ENCODE peak calls at places on chromosome 17, in ten cellular contexts. One of them, this sample, is unnamed.
A peak's percentile ranks its signal among the peaks of the same experiment; 100 is the strongest.

GRCh38 chr17:46874906-46875305 is 23.5 kb downstream of the WNT9B start:
- DNase-seq in fibroblast of lung: no peak
- DNase-seq in heart left ventricle: no peak
- DNase-seq in A673: no peak
- DNase-seq in uterus: no peak
- DNase-seq in cardiac muscle cell: no peak
- DNase-seq in T-helper 17 cell: no peak
- DNase-seq in trophoblast cell: no peak
- DNase-seq in colonic mucosa: no peak
- DNase-seq in osteoblast: peak; percentile 32
- DNase-seq in this sample: no peak

GRCh38 chr17:37142294-37142944 is 193.7 kb downstream of the AATF start:
- DNase-seq in fibroblast of lung: no peak
- DNase-seq in heart left ventricle: no peak
- DNase-seq in A673: peak; percentile 4
- DNase-seq in uterus: no peak
- DNase-seq in cardiac muscle cell: no peak
- DNase-seq in T-helper 17 cell: no peak
- DNase-seq in trophoblast cell: no peak
- DNase-seq in colonic mucosa: no peak
- DNase-seq in osteoblast: no peak
- DNase-seq in this sample: peak; percentile 38

GRCh38 chr17:42964161-42964932 is at the start of gene AARSD1:
- DNase-seq in fibroblast of lung: peak; percentile 96
- DNase-seq in heart left ventricle: peak; percentile 92
- DNase-seq in A673: peak; percentile 88
- DNase-seq in uterus: peak; percentile 88
- DNase-seq in cardiac muscle cell: peak; percentile 95
- DNase-seq in T-helper 17 cell: peak; percentile 75
- DNase-seq in trophoblast cell: peak; percentile 99
- DNase-seq in colonic mucosa: peak; percentile 96
- DNase-seq in osteoblast: peak; percentile 93
- DNase-seq in this sample: peak; percentile 91

GRCh38 chr17:68379692-68380677 is 77.3 kb downstream of the WIPI1 start:
- DNase-seq in fibroblast of lung: no peak
- DNase-seq in heart left ventricle: no peak
- DNase-seq in A673: no peak
- DNase-seq in uterus: no peak
- DNase-seq in cardiac muscle cell: no peak
- DNase-seq in T-helper 17 cell: no peak
- DNase-seq in trophoblast cell: no peak
- DNase-seq in colonic mucosa: no peak
- DNase-seq in osteoblast: no peak
- DNase-seq in this sample: no peak

GRCh38 chr17:43753488-43754129 is 5.0 kb downstream of the SOST start:
- DNase-seq in fibroblast of lung: peak; percentile 49
- DNase-seq in heart left ventricle: no peak
- DNase-seq in A673: no peak
- DNase-seq in uterus: no peak
- DNase-seq in cardiac muscle cell: no peak
- DNase-seq in T-helper 17 cell: no peak
- DNase-seq in trophoblast cell: no peak
- DNase-seq in colonic mucosa: no peak
- DNase-seq in osteoblast: no peak
- DNase-seq in this sample: no peak

GRCh38 chr17:44137891-44138709 is 3.6 kb upstream of the HROB start:
- DNase-seq in fibroblast of lung: peak; percentile 99
- DNase-seq in heart left ventricle: peak; percentile 90
- DNase-seq in A673: peak; percentile 95
- DNase-seq in uterus: peak; percentile 94
- DNase-seq in cardiac muscle cell: peak; percentile 51
- DNase-seq in T-helper 17 cell: no peak
- DNase-seq in trophoblast cell: peak; percentile 97
- DNase-seq in colonic mucosa: peak; percentile 71
- DNase-seq in osteoblast: peak; percentile 99
- DNase-seq in this sample: peak; percentile 85

GRCh38 chr17:75512946-75513666 is 2.2 kb downstream of the CASKIN2 start:
- DNase-seq in fibroblast of lung: peak; percentile 25
- DNase-seq in heart left ventricle: no peak
- DNase-seq in A673: no peak
- DNase-seq in uterus: no peak
- DNase-seq in cardiac muscle cell: no peak
- DNase-seq in T-helper 17 cell: no peak
- DNase-seq in trophoblast cell: no peak
- DNase-seq in colonic mucosa: no peak
- DNase-seq in osteoblast: no peak
- DNase-seq in this sample: no peak

GRCh38 chr17:69434164-69434579 is 19.7 kb downstream of the MAP2K6 start:
- DNase-seq in fibroblast of lung: peak; percentile 57
- DNase-seq in heart left ventricle: no peak
- DNase-seq in A673: peak; percentile 91
- DNase-seq in uterus: no peak
- DNase-seq in cardiac muscle cell: peak; percentile 77
- DNase-seq in T-helper 17 cell: no peak
- DNase-seq in trophoblast cell: no peak
- DNase-seq in colonic mucosa: no peak
- DNase-seq in osteoblast: no peak
- DNase-seq in this sample: peak; percentile 16

GRCh38 chr17:21678451-21679081 is 13.8 kb upstream of the KCNJ18 start:
- DNase-seq in fibroblast of lung: no peak
- DNase-seq in heart left ventricle: no peak
- DNase-seq in A673: no peak
- DNase-seq in uterus: no peak
- DNase-seq in cardiac muscle cell: no peak
- DNase-seq in T-helper 17 cell: no peak
- DNase-seq in trophoblast cell: peak; percentile 52
- DNase-seq in colonic mucosa: no peak
- DNase-seq in osteoblast: peak; percentile 77
- DNase-seq in this sample: no peak

GRCh38 chr17:21677126-21677910 is 15.0 kb upstream of the KCNJ18 start:
- DNase-seq in fibroblast of lung: no peak
- DNase-seq in heart left ventricle: no peak
- DNase-seq in A673: no peak
- DNase-seq in uterus: no peak
- DNase-seq in cardiac muscle cell: no peak
- DNase-seq in T-helper 17 cell: no peak
- DNase-seq in trophoblast cell: no peak
- DNase-seq in colonic mucosa: no peak
- DNase-seq in osteoblast: peak; percentile 55
- DNase-seq in this sample: no peak

GRCh38 chr17:21677911-21678310 is 14.4 kb upstream of the KCNJ18 start:
- DNase-seq in fibroblast of lung: no peak
- DNase-seq in heart left ventricle: no peak
- DNase-seq in A673: no peak
- DNase-seq in uterus: no peak
- DNase-seq in cardiac muscle cell: no peak
- DNase-seq in T-helper 17 cell: no peak
- DNase-seq in trophoblast cell: no peak
- DNase-seq in colonic mucosa: no peak
- DNase-seq in osteoblast: peak; percentile 70
- DNase-seq in this sample: no peak

GRCh38 chr17:21674242-21674731 is 18.0 kb upstream of the KCNJ18 start:
- DNase-seq in fibroblast of lung: no peak
- DNase-seq in heart left ventricle: no peak
- DNase-seq in A673: no peak
- DNase-seq in uterus: no peak
- DNase-seq in cardiac muscle cell: no peak
- DNase-seq in T-helper 17 cell: no peak
- DNase-seq in trophoblast cell: no peak
- DNase-seq in colonic mucosa: no peak
- DNase-seq in osteoblast: peak; percentile 30
- DNase-seq in this sample: no peak

DNA sequence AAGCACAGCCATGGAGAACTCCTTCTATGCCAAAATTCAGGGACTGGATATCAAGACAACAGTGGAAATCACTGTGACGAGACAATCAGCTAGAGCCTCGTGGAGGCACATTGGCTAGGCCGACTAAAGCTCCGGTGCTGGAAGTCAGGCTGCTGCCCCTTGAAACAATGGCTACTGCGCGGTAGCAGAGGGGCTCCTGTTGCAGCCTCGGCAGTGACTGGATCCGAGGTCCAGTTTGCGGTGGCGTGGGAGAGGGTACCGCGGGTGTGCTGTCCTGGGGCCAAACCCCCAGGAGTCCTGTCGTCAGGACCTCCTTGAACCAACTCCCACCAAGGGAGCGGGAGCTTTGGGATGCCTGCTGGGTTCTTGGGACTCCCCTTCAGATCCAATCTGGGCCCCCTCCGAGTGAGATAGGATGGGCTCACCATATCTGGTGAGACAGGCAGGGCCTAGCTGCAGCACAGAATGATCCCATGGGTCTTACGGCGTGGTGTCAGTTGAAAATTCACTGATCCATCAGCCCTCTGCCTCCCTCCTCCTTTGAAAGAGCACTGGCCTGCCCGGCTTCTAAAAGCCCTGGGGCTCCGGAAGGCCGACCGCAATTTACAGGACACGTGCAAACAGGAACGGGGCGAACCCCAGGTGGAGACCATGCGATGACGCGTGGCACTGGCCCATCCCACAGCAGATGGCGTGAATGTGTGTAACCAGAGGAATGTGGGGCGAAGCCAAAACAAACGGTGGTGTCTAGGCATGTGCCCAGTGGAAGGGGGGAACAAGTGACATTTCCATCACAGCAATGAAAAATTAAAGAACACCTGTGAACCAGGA is 15.8 kb upstream of the KCNJ18 start:
- DNase-seq in fibroblast of lung: no peak
- DNase-seq in heart left ventricle: no peak
- DNase-seq in A673: no peak
- DNase-seq in uterus: no peak
- DNase-seq in cardiac muscle cell: no peak
- DNase-seq in T-helper 17 cell: no peak
- DNase-seq in trophoblast cell: no peak
- DNase-seq in colonic mucosa: no peak
- DNase-seq in osteoblast: peak; percentile 44
- DNase-seq in this sample: no peak
- H3K9me3 ChIP-seq in fibroblast of lung: no peaks in the 10 kb centered on the region
- H3K9me3 ChIP-seq in heart left ventricle: no peaks in the 10 kb centered on the region
- H3K9me3 ChIP-seq in A673: peaks cover 22% of the 10 kb centered on the region
- H3K9me3 ChIP-seq in uterus: no peaks in the 10 kb centered on the region
- H3K9me3 ChIP-seq in cardiac muscle cell: no peaks in the 10 kb centered on the region
- H3K9me3 ChIP-seq in T-helper 17 cell: no peaks in the 10 kb centered on the region
- H3K9me3 ChIP-seq in trophoblast cell: peaks cover 76% of the 10 kb centered on the region
- H3K9me3 ChIP-seq in colonic mucosa: no peaks in the 10 kb centered on the region
- H3K9me3 ChIP-seq in osteoblast: no peaks in the 10 kb centered on the region
- H3K9me3 ChIP-seq in this sample: peaks cover 2% of the 10 kb centered on the region

GRCh38 chr17:66938656-66939055 is 25.9 kb upstream of the CACNG4 start:
- DNase-seq in fibroblast of lung: no peak
- DNase-seq in heart left ventricle: no peak
- DNase-seq in A673: peak; percentile 75
- DNase-seq in uterus: no peak
- DNase-seq in cardiac muscle cell: no peak
- DNase-seq in T-helper 17 cell: no peak
- DNase-seq in trophoblast cell: no peak
- DNase-seq in colonic mucosa: no peak
- DNase-seq in osteoblast: no peak
- DNase-seq in this sample: no peak

GRCh38 chr17:66932295-66932694 is 32.2 kb upstream of the CACNG4 start:
- DNase-seq in fibroblast of lung: no peak
- DNase-seq in heart left ventricle: no peak
- DNase-seq in A673: no peak
- DNase-seq in uterus: no peak
- DNase-seq in cardiac muscle cell: no peak
- DNase-seq in T-helper 17 cell: no peak
- DNase-seq in trophoblast cell: no peak
- DNase-seq in colonic mucosa: no peak
- DNase-seq in osteoblast: no peak
- DNase-seq in this sample: no peak

GRCh38 chr17:66939461-66940114 is 24.9 kb upstream of the CACNG4 start:
- DNase-seq in fibroblast of lung: no peak
- DNase-seq in heart left ventricle: no peak
- DNase-seq in A673: no peak
- DNase-seq in uterus: no peak
- DNase-seq in cardiac muscle cell: no peak
- DNase-seq in T-helper 17 cell: no peak
- DNase-seq in trophoblast cell: no peak
- DNase-seq in colonic mucosa: no peak
- DNase-seq in osteoblast: peak; percentile 45
- DNase-seq in this sample: no peak

GRCh38 chr17:66934040-66934439 is 30.5 kb upstream of the CACNG4 start:
- DNase-seq in fibroblast of lung: no peak
- DNase-seq in heart left ventricle: no peak
- DNase-seq in A673: no peak
- DNase-seq in uterus: no peak
- DNase-seq in cardiac muscle cell: no peak
- DNase-seq in T-helper 17 cell: no peak
- DNase-seq in trophoblast cell: no peak
- DNase-seq in colonic mucosa: no peak
- DNase-seq in osteoblast: no peak
- DNase-seq in this sample: no peak

GRCh38 chr17:66935717-66936116 is 28.8 kb upstream of the CACNG4 start:
- DNase-seq in fibroblast of lung: no peak
- DNase-seq in heart left ventricle: no peak
- DNase-seq in A673: no peak
- DNase-seq in uterus: no peak
- DNase-seq in cardiac muscle cell: no peak
- DNase-seq in T-helper 17 cell: no peak
- DNase-seq in trophoblast cell: no peak
- DNase-seq in colonic mucosa: no peak
- DNase-seq in osteoblast: no peak
- DNase-seq in this sample: no peak
- H3K9me3 ChIP-seq in fibroblast of lung: no peaks in the 10 kb centered on the region
- H3K9me3 ChIP-seq in heart left ventricle: no peaks in the 10 kb centered on the region
- H3K9me3 ChIP-seq in A673: no peaks in the 10 kb centered on the region
- H3K9me3 ChIP-seq in uterus: no peaks in the 10 kb centered on the region
- H3K9me3 ChIP-seq in cardiac muscle cell: no peaks in the 10 kb centered on the region
- H3K9me3 ChIP-seq in T-helper 17 cell: no peaks in the 10 kb centered on the region
- H3K9me3 ChIP-seq in trophoblast cell: peaks cover 16% of the 10 kb centered on the region
- H3K9me3 ChIP-seq in colonic mucosa: no peaks in the 10 kb centered on the region
- H3K9me3 ChIP-seq in osteoblast: no peaks in the 10 kb centered on the region
- H3K9me3 ChIP-seq in this sample: no peaks in the 10 kb centered on the region

DNA sequence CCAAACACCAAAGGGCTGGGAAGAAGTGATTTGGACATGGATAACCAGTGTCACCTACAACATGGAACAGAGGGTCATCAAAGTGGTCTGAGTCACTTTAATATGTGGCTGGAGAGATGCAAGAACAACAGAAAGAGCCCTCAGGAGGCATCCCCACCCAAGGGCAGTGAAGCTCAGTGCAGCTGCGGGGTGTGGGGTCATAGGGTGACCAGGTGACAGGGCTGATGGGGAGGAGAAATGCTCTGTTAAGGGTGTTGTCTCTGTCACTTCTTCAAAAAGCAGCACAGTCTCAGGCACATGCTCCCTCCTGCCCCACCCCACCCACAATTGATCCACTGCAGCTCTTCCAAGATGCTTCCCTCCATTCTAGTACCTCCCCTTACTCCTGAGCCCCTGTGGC is 819.1 kb downstream of the KCNJ18 start:
- DNase-seq in fibroblast of lung: no peak
- DNase-seq in heart left ventricle: no peak
- DNase-seq in A673: no peak
- DNase-seq in uterus: no peak
- DNase-seq in cardiac muscle cell: no peak
- DNase-seq in T-helper 17 cell: no peak
- DNase-seq in trophoblast cell: no peak
- DNase-seq in colonic mucosa: no peak
- DNase-seq in osteoblast: no peak
- DNase-seq in this sample: no peak
- H3K9me3 ChIP-seq in fibroblast of lung: no peaks in the 10 kb centered on the region
- H3K9me3 ChIP-seq in heart left ventricle: peaks cover 10% of the 10 kb centered on the region
- H3K9me3 ChIP-seq in A673: no peaks in the 10 kb centered on the region
- H3K9me3 ChIP-seq in uterus: no peaks in the 10 kb centered on the region
- H3K9me3 ChIP-seq in cardiac muscle cell: no peaks in the 10 kb centered on the region
- H3K9me3 ChIP-seq in T-helper 17 cell: no peaks in the 10 kb centered on the region
- H3K9me3 ChIP-seq in trophoblast cell: peaks cover 55% of the 10 kb centered on the region
- H3K9me3 ChIP-seq in colonic mucosa: no peaks in the 10 kb centered on the region
- H3K9me3 ChIP-seq in osteoblast: no peaks in the 10 kb centered on the region
- H3K9me3 ChIP-seq in this sample: no peaks in the 10 kb centered on the region

GRCh38 chr17:77610518-77610893 is 348.0 kb upstream of the TNRC6C start:
- DNase-seq in fibroblast of lung: no peak
- DNase-seq in heart left ventricle: no peak
- DNase-seq in A673: no peak
- DNase-seq in uterus: no peak
- DNase-seq in cardiac muscle cell: no peak
- DNase-seq in T-helper 17 cell: no peak
- DNase-seq in trophoblast cell: no peak
- DNase-seq in colonic mucosa: no peak
- DNase-seq in osteoblast: no peak
- DNase-seq in this sample: no peak

GRCh38 chr17:77613181-77613580 is 345.3 kb upstream of the TNRC6C start:
- DNase-seq in fibroblast of lung: peak; percentile 6
- DNase-seq in heart left ventricle: no peak
- DNase-seq in A673: no peak
- DNase-seq in uterus: no peak
- DNase-seq in cardiac muscle cell: no peak
- DNase-seq in T-helper 17 cell: no peak
- DNase-seq in trophoblast cell: no peak
- DNase-seq in colonic mucosa: no peak
- DNase-seq in osteoblast: no peak
- DNase-seq in this sample: no peak

GRCh38 chr17:77610980-77611641 is 347.4 kb upstream of the TNRC6C start:
- DNase-seq in fibroblast of lung: no peak
- DNase-seq in heart left ventricle: no peak
- DNase-seq in A673: no peak
- DNase-seq in uterus: no peak
- DNase-seq in cardiac muscle cell: no peak
- DNase-seq in T-helper 17 cell: no peak
- DNase-seq in trophoblast cell: no peak
- DNase-seq in colonic mucosa: no peak
- DNase-seq in osteoblast: no peak
- DNase-seq in this sample: no peak

GRCh38 chr17:77613627-77614026 is 344.9 kb upstream of the TNRC6C start:
- DNase-seq in fibroblast of lung: no peak
- DNase-seq in heart left ventricle: no peak
- DNase-seq in A673: no peak
- DNase-seq in uterus: no peak
- DNase-seq in cardiac muscle cell: no peak
- DNase-seq in T-helper 17 cell: no peak
- DNase-seq in trophoblast cell: no peak
- DNase-seq in colonic mucosa: no peak
- DNase-seq in osteoblast: no peak
- DNase-seq in this sample: no peak

DNA sequence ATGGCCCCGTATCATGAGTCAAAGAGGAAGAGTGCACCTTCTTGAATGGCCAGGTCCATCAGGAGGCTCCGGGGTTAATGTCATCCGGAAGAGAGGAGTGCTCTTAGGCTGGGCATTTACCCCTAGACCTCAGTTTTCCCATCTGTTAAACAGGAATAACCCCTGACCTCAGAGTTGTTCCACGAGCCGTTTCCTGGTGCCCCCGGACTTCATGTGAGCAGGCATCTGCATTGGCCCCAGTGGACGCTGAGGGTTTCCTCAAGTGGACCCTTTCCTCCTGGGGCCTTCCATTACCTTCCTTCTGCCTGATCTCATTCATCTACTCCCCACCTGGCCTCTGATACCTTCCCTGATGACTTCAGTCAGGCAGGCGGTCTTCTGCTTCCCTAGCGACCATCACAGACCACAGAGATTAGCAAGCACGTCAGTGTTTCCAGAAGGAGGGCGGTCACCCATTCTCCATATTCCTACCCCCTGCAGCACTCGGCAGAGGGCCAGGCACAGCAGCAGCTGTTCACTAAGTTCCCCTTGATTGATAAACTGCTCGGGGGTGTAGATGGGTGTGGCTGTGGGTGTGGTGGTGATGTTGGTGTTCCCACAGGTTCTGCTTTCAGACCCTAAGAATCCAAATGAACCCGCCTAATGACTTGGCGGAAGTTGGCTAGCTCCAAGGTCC is 346.6 kb upstream of the TNRC6C start:
- DNase-seq in fibroblast of lung: no peak
- DNase-seq in heart left ventricle: no peak
- DNase-seq in A673: no peak
- DNase-seq in uterus: no peak
- DNase-seq in cardiac muscle cell: no peak
- DNase-seq in T-helper 17 cell: no peak
- DNase-seq in trophoblast cell: no peak
- DNase-seq in colonic mucosa: no peak
- DNase-seq in osteoblast: no peak
- DNase-seq in this sample: no peak
- H3K9me3 ChIP-seq in fibroblast of lung: no peaks in the 10 kb centered on the region
- H3K9me3 ChIP-seq in heart left ventricle: no peaks in the 10 kb centered on the region
- H3K9me3 ChIP-seq in A673: no peaks in the 10 kb centered on the region
- H3K9me3 ChIP-seq in uterus: no peaks in the 10 kb centered on the region
- H3K9me3 ChIP-seq in cardiac muscle cell: no peaks in the 10 kb centered on the region
- H3K9me3 ChIP-seq in T-helper 17 cell: no peaks in the 10 kb centered on the region
- H3K9me3 ChIP-seq in trophoblast cell: peaks cover 3% of the 10 kb centered on the region
- H3K9me3 ChIP-seq in colonic mucosa: no peaks in the 10 kb centered on the region
- H3K9me3 ChIP-seq in osteoblast: no peaks in the 10 kb centered on the region
- H3K9me3 ChIP-seq in this sample: no peaks in the 10 kb centered on the region

This sample was measured in HAP-1.